ENCODE peak calls at places on chromosomes 4 and X, in eight cellular contexts. T, C, H, E, K, M, Q and X are unnamed samples.

GRCh38 chr4:107278791-107279481 is 242.8 kb upstream of the DKK2 start:
- DNase-seq in T (peak), C (no peak), H (no peak), E (no peak), K (no peak), M (no peak), Q (no peak), X (no peak)

GRCh38 chr4:105283501-105283900 is 136.8 kb downstream of the TET2 start:
- DNase-seq in T (no peak), C (no peak), H (peak), E (no peak), K (no peak), M (no peak), Q (no peak), X (no peak)

GRCh38 chrX:31663172-31663571 is 591.3 kb upstream of the FTHL17 start:
- DNase-seq in T (no peak), C (no peak), H (no peak), E (no peak), K (no peak), M (no peak), Q (no peak), X (no peak)

GRCh38 chrX:133493366-133493765 is 78.1 kb upstream of the GPC4 start:
- DNase-seq in T (peak), C (no peak), H (no peak), E (no peak), K (no peak), M (no peak), Q (no peak), X (no peak)

GRCh38 chr4:85828295-85828910 is 353.5 kb downstream of the ARHGAP24 start:
- DNase-seq in T (peak), C (no peak), H (no peak), E (no peak), K (no peak), M (no peak), Q (no peak), X (no peak)

GRCh38 chr4:173490817-173491518 is 39.1 kb downstream of the HAND2 start:
- DNase-seq in T (peak), C (no peak), H (peak), E (no peak), K (no peak), M (no peak), Q (no peak), X (no peak)

GRCh38 chr4:148007303-148007702 is 275.4 kb downstream of the ARHGAP10 start:
- DNase-seq in T (peak), C (peak), H (peak), E (peak), K (no peak), M (peak), Q (no peak), X (no peak)

GRCh38 chr4:12852338-12853307 is 631.5 kb downstream of the RAB28 start:
- DNase-seq in T (peak), C (peak), H (peak), E (no peak), K (peak), M (peak), Q (no peak), X (no peak)

GRCh38 chrX:126141014-126141413 is 25.1 kb downstream of the DCAF12L2 start:
- DNase-seq in T (no peak), C (no peak), H (no peak), E (no peak), K (no peak), M (no peak), Q (no peak), X (no peak)

GRCh38 chr4:12123709-12124108 is 695.0 kb upstream of the HS3ST1 start:
- DNase-seq in T (no peak), C (no peak), H (no peak), E (no peak), K (no peak), M (no peak), Q (no peak), X (no peak)

GRCh38 chrX:153310901-153311300 is 10.7 kb downstream of the PNMA6F start:
- DNase-seq in T (no peak), C (no peak), H (no peak), E (no peak), K (no peak), M (no peak), Q (no peak), X (no peak)

GRCh38 chr4:157172011-157172410 is 48.5 kb upstream of the GRIA2 start:
- DNase-seq in T (peak), C (no peak), H (peak), E (no peak), K (no peak), M (no peak), Q (no peak), X (no peak)

GRCh38 chr4:75800972-75801371 is 76.6 kb downstream of the USO1 start:
- DNase-seq in T (peak), C (no peak), H (peak), E (no peak), K (no peak), M (no peak), Q (no peak), X (no peak)

GRCh38 chrX:1425381-1425780 is 27.3 kb downstream of the ASMTL start:
- DNase-seq in T (no peak), C (no peak), H (no peak), E (peak), K (no peak), M (no peak), Q (peak), X (no peak)

GRCh38 chr4:150152764-150153163 is 74.5 kb downstream of the DCLK2 start:
- DNase-seq in T (no peak), C (no peak), H (peak), E (no peak), K (no peak), M (no peak), Q (no peak), X (no peak)

GRCh38 chr4:69773443-69773842 is 13.0 kb upstream of the SULT1B1 start:
- DNase-seq in T (peak), C (no peak), H (peak), E (no peak), K (no peak), M (no peak), Q (no peak), X (no peak)

GRCh38 chrX:72685810-72686465 is 28.2 kb downstream of the PHKA1 start:
- DNase-seq in T (peak), C (peak), H (no peak), E (no peak), K (no peak), M (peak), Q (no peak), X (no peak)

GRCh38 chr4:111268769-111269414 is 646.0 kb upstream of the PITX2 start:
- DNase-seq in T (no peak), C (no peak), H (peak), E (no peak), K (no peak), M (peak), Q (no peak), X (no peak)

GRCh38 chrX:81120936-81121351 is 80.8 kb downstream of the HMGN5 start:
- DNase-seq in T (peak), C (peak), H (peak), E (peak), K (peak), M (no peak), Q (no peak), X (peak)

GRCh38 chr4:30208731-30209435 is 511.3 kb upstream of the PCDH7 start:
- DNase-seq in T (peak), C (no peak), H (no peak), E (no peak), K (no peak), M (no peak), Q (no peak), X (no peak)

GRCh38 chr4:13240066-13240465 is 244.1 kb downstream of the RAB28 start:
- DNase-seq in T (no peak), C (no peak), H (no peak), E (no peak), K (no peak), M (no peak), Q (no peak), X (no peak)

GRCh38 chr4:10460313-10461047 is 3.3 kb upstream of the ZNF518B start:
- DNase-seq in T (no peak), C (no peak), H (no peak), E (no peak), K (no peak), M (no peak), Q (no peak), X (no peak)

GRCh38 chr4:17142232-17142711 is 243.8 kb upstream of the LDB2 start:
- DNase-seq in T (peak), C (no peak), H (peak), E (no peak), K (no peak), M (peak), Q (no peak), X (no peak)

GRCh38 chr4:72974694-72975487 is 94.6 kb downstream of the COX18 start:
- DNase-seq in T (peak), C (no peak), H (peak), E (no peak), K (peak), M (no peak), Q (no peak), X (no peak)

GRCh38 chrX:109281478-109282275 is 200.2 kb downstream of the GUCY2F start:
- DNase-seq in T (no peak), C (peak), H (peak), E (no peak), K (no peak), M (no peak), Q (no peak), X (no peak)

GRCh38 chr4:2259541-2260267 is 2.2 kb downstream of the MXD4 start:
- DNase-seq in T (no peak), C (no peak), H (no peak), E (peak), K (no peak), M (no peak), Q (peak), X (no peak)

GRCh38 chr4:130486186-130486585 is 1390.2 kb downstream of the C4orf33 start:
- DNase-seq in T (no peak), C (no peak), H (peak), E (no peak), K (no peak), M (no peak), Q (no peak), X (no peak)

GRCh38 chr4:112279025-112279881 is 6.5 kb downstream of the TIFA start:
- DNase-seq in T (no peak), C (no peak), H (no peak), E (no peak), K (no peak), M (no peak), Q (peak), X (no peak)

GRCh38 chr4:864456-865120 is 38.7 kb upstream of the CPLX1 start:
- DNase-seq in T (no peak), C (no peak), H (no peak), E (no peak), K (no peak), M (no peak), Q (peak), X (no peak)

GRCh38 chr4:105022811-105023667 is 123.6 kb upstream of the TET2 start:
- DNase-seq in T (peak), C (no peak), H (no peak), E (no peak), K (no peak), M (no peak), Q (no peak), X (no peak)

GRCh38 chr4:4248885-4249203 is 821 bp upstream of the TMEM128 start:
- DNase-seq in T (no peak), C (no peak), H (no peak), E (no peak), K (no peak), M (no peak), Q (no peak), X (no peak)

GRCh38 chrX:17160971-17161370 is 214.0 kb upstream of the NHS start:
- DNase-seq in T (no peak), C (no peak), H (no peak), E (no peak), K (no peak), M (no peak), Q (no peak), X (no peak)
- TF ChIP-seq CTCF in T (no peak), C (no peak), H (no peak), E (no peak), K (no peak), M (no peak), Q (no peak), X (peak)

GRCh38 chr4:82372502-82372873 is 1.3 kb downstream of the HNRNPD start:
- DNase-seq in T (peak), C (peak), H (peak), E (peak), K (peak), M (no peak), Q (peak), X (peak)

GRCh38 chr4:82376109-82376508 is 2.3 kb upstream of the HNRNPD start:
- DNase-seq in T (no peak), C (no peak), H (no peak), E (no peak), K (no peak), M (no peak), Q (peak), X (no peak)

GRCh38 chr4:82371398-82371972 is 2.3 kb downstream of the HNRNPD start:
- DNase-seq in T (peak), C (no peak), H (peak), E (no peak), K (no peak), M (no peak), Q (no peak), X (no peak)

GRCh38 chr4:82372874-82373815 is 646 bp downstream of the HNRNPD start:
- DNase-seq in T (peak), C (peak), H (peak), E (peak), K (peak), M (peak), Q (peak), X (peak)

DNA sequence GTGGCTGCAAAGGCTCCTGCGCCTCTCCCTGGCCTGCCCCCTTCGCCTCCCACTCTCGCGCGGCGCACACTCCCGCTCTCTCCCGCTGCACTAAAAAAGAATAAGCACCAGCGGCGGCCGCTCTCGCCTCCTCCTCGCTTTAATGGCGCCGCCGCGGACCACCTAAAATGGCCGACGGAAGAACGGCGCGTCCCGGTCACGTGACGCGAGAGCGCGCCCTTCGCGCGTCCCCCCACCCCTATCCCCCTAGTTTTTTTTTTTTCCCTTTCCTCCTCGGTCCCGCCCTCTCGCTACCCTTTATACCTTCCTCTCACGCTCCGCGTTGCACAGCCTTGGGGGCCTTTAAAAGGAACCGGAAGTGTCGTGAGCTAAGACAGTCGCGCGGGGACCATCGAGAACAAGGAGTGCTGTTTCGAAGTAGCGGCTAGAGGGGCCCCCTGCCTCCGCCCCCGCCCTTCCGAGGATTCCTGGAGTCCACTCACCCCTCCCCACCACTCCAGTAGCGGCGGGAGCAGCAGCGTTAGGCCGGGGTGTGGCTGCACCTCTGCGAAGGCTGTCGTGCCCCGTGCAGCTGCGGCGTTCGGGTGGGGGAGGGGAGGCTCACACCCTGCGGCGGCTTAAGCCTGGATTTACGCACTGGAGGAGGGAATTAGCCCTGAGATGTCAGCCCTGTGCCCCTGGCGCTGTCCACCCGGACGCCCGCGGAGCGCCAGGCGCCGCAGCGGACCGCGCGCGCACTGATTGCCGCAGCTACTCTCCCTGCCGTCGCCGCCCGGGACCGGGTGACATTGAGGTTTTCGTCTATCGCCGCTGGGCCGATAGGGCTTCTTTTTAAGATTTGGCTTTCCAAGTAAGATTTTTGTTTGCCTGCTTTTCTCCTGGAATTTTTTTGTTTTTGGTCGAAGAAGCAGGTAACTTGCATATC is at the start of gene HNRNPD:
- DNase-seq in T (peak), C (peak), H (peak), E (peak), K (peak), M (peak), Q (peak), X (peak)
- TF ChIP-seq CTCF in T (peak), C (no peak), H (no peak), E (no peak), K (no peak), M (no peak), Q (peak), X (no peak)

GRCh38 chrX:10631416-10632145 is 11.2 kb upstream of the MID1 start:
- DNase-seq in T (peak), C (no peak), H (no peak), E (no peak), K (no peak), M (no peak), Q (no peak), X (no peak)

GRCh38 chrX:10636851-10637250 is 16.5 kb upstream of the MID1 start:
- DNase-seq in T (no peak), C (no peak), H (no peak), E (no peak), K (no peak), M (no peak), Q (no peak), X (no peak)

GRCh38 chrX:10633722-10634121 is 13.3 kb upstream of the MID1 start:
- DNase-seq in T (peak), C (no peak), H (peak), E (peak), K (no peak), M (peak), Q (no peak), X (no peak)

GRCh38 chrX:10634681-10635161 is 14.3 kb upstream of the MID1 start:
- DNase-seq in T (peak), C (no peak), H (no peak), E (no peak), K (no peak), M (no peak), Q (no peak), X (no peak)

DNA sequence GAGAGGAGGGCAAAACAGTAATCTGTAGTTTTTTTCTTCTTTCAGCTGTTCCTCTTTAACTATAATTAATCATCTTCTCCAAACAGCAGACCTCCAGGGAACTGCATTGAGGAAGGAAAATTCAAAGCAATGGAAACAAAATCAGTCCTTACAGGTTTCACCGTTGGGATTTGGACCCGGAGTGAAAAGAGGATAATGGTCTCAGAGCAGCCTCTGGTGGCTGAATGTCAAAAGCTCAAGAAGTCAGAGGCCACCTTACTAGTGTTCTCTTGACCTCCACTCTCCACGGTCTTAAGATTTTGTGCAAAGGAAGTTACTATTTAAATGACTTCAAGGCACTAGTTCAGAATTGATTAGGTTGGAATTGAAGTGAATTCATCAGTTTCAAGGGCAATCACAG is 16.0 kb upstream of the MID1 start:
- DNase-seq in T (no peak), C (no peak), H (peak), E (no peak), K (no peak), M (no peak), Q (no peak), X (no peak)
- TF ChIP-seq CTCF in T (peak), C (no peak), H (peak), E (peak), K (peak), M (peak), Q (no peak), X (peak)

GRCh38 chr4:89482248-89482647 is 174.6 kb upstream of the GPRIN3 start:
- DNase-seq in T (peak), C (no peak), H (peak), E (no peak), K (no peak), M (no peak), Q (no peak), X (no peak)
- TF ChIP-seq CTCF in T (peak), C (no peak), H (peak), E (no peak), K (no peak), M (peak), Q (no peak), X (peak)

GRCh38 chr4:154045086-154045485 is 256.2 kb upstream of the SFRP2 start:
- DNase-seq in T (no peak), C (no peak), H (no peak), E (no peak), K (no peak), M (no peak), Q (no peak), X (no peak)

GRCh38 chr4:154044118-154044517 is 255.2 kb upstream of the SFRP2 start:
- DNase-seq in T (peak), C (no peak), H (no peak), E (no peak), K (no peak), M (peak), Q (no peak), X (no peak)

GRCh38 chr4:154049457-154050181 is 260.7 kb upstream of the SFRP2 start:
- DNase-seq in T (peak), C (no peak), H (no peak), E (no peak), K (peak), M (peak), Q (no peak), X (peak)
- TF ChIP-seq CTCF in T (no peak), C (no peak), H (no peak), E (no peak), K (no peak), M (peak), Q (no peak), X (peak)

GRCh38 chrX:122777766-122778165 is 406.3 kb upstream of the GRIA3 start:
- DNase-seq in T (peak), C (no peak), H (no peak), E (no peak), K (no peak), M (no peak), Q (no peak), X (no peak)
- TF ChIP-seq CTCF in T (no peak), C (no peak), H (no peak), E (no peak), K (no peak), M (no peak), Q (no peak), X (no peak)

GRCh38 chrX:51860679-51861078 is 32.7 kb upstream of the MAGED1 start:
- DNase-seq in T (peak), C (peak), H (peak), E (no peak), K (no peak), M (peak), Q (no peak), X (peak)
- TF ChIP-seq CTCF in T (peak), C (no peak), H (peak), E (no peak), K (peak), M (peak), Q (peak), X (peak)